ENCODE peak calls at places on chromosomes 4 and X, in six cellular contexts. T is OCI-LY7, X is cardiac fibroblast, R is WTC11, O is HL-60, A is lung. W is an unnamed sample.

GRCh38 chr4:133151681-133152329 is 2.7 kb downstream of the PCDH10 start:
- DNase-seq in T (no peak), X (no peak), R (peak; percentile 75), O (no peak), A (no peak), W (peak; percentile 8)

GRCh38 chr4:54499308-54500074 is 158.3 kb upstream of the KIT start:
- DNase-seq in T (no peak), X (peak; percentile 45), R (no peak), O (no peak), A (no peak), W (no peak)

GRCh38 chr4:103046416-103047290 is 27.1 kb upstream of the SLC9B1 start:
- DNase-seq in T (peak; percentile 72), X (peak; percentile 67), R (peak; percentile 37), O (peak; percentile 13), A (no peak), W (peak; percentile 52)

GRCh38 chrX:49842603-49843002 is 13.5 kb downstream of the PAGE4 start:
- DNase-seq in T (no peak), X (no peak), R (no peak), O (no peak), A (no peak), W (no peak)

GRCh38 chr4:106314960-106315359 is 1.0 kb downstream of the TBCK start:
- DNase-seq in T (no peak), X (no peak), R (no peak), O (no peak), A (no peak), W (no peak)

GRCh38 chrX:109830704-109831206 is 97.7 kb upstream of the ACSL4 start:
- DNase-seq in T (no peak), X (peak; percentile 58), R (no peak), O (no peak), A (no peak), W (peak; percentile 20)

GRCh38 chr4:91086008-91086407 is 958.8 kb downstream of the CCSER1 start:
- DNase-seq in T (no peak), X (no peak), R (no peak), O (no peak), A (no peak), W (no peak)

GRCh38 chr4:24475756-24476155 is 108.6 kb downstream of the DHX15 start:
- DNase-seq in T (no peak), X (no peak), R (no peak), O (no peak), A (no peak), W (no peak)

GRCh38 chrX:9189286-9189685 is 155.4 kb upstream of the FAM9B start:
- DNase-seq in T (no peak), X (no peak), R (no peak), O (no peak), A (no peak), W (no peak)

GRCh38 chr4:148883435-148883834 is 441.2 kb upstream of the NR3C2 start:
- DNase-seq in T (no peak), X (no peak), R (no peak), O (no peak), A (no peak), W (no peak)

GRCh38 chr4:93184093-93184492 is 644.5 kb upstream of the ATOH1 start:
- DNase-seq in T (no peak), X (no peak), R (no peak), O (no peak), A (no peak), W (no peak)

GRCh38 chrX:109927663-109928273 is 75.1 kb upstream of the TMEM164 start:
- DNase-seq in T (no peak), X (no peak), R (no peak), O (no peak), A (no peak), W (no peak)

GRCh38 chr4:70061980-70062379 is 11.7 kb downstream of the HTN1 start:
- DNase-seq in T (no peak), X (no peak), R (no peak), O (no peak), A (no peak), W (no peak)

GRCh38 chr4:106687026-106687425 is 318.4 kb upstream of the GIMD1 start:
- DNase-seq in T (no peak), X (peak; percentile 80), R (no peak), O (no peak), A (no peak), W (no peak)

GRCh38 chr4:15003891-15004700 is 1.8 kb downstream of the CPEB2 start:
- DNase-seq in T (peak; percentile 72), X (no peak), R (peak; percentile 55), O (no peak), A (peak; percentile 38), W (peak; percentile 53)

GRCh38 chrX:39614680-39614998 is 483.1 kb downstream of the BCOR start:
- DNase-seq in T (no peak), X (no peak), R (no peak), O (no peak), A (no peak), W (peak; percentile 27)

GRCh38 chr4:94354474-94354896 is 11.8 kb upstream of the HPGDS start:
- DNase-seq in T (no peak), X (no peak), R (no peak), O (no peak), A (no peak), W (no peak)

GRCh38 chrX:78643106-78643505 is 16.0 kb downstream of the RTL3 start:
- DNase-seq in T (no peak), X (no peak), R (no peak), O (no peak), A (no peak), W (no peak)

GRCh38 chr4:113978105-113978504 is 1.3 kb downstream of the ARSJ start:
- DNase-seq in T (no peak), X (no peak), R (no peak), O (no peak), A (no peak), W (no peak)

GRCh38 chr4:10529891-10530786 is 72.9 kb upstream of the ZNF518B start:
- DNase-seq in T (no peak), X (peak; percentile 38), R (no peak), O (no peak), A (no peak), W (no peak)

GRCh38 chr4:56434599-56435000 is 815 bp downstream of the PPAT start:
- DNase-seq in T (no peak), X (peak; percentile 65), R (no peak), O (no peak), A (no peak), W (no peak)

GRCh38 chr4:24226667-24227066 is 336.8 kb upstream of the PPARGC1A start:
- DNase-seq in T (no peak), X (no peak), R (no peak), O (no peak), A (no peak), W (no peak)

GRCh38 chr4:134202136-134202535 is 547 bp upstream of the PABPC4L start:
- DNase-seq in T (no peak), X (no peak), R (no peak), O (no peak), A (no peak), W (no peak)

GRCh38 chr4:64539234-64539849 is 130.1 kb upstream of the TECRL start:
- DNase-seq in T (peak; percentile 61), X (peak; percentile 74), R (peak; percentile 45), O (peak; percentile 38), A (peak; percentile 45), W (peak; percentile 54)

GRCh38 chr4:169070071-169070894 is 60.2 kb upstream of the CBR4 start:
- DNase-seq in T (no peak), X (peak; percentile 96), R (peak; percentile 54), O (no peak), A (peak; percentile 52), W (no peak)

GRCh38 chr4:7732263-7732662 is 207.4 kb downstream of the AFAP1 start:
- DNase-seq in T (no peak), X (no peak), R (no peak), O (no peak), A (no peak), W (no peak)

DNA sequence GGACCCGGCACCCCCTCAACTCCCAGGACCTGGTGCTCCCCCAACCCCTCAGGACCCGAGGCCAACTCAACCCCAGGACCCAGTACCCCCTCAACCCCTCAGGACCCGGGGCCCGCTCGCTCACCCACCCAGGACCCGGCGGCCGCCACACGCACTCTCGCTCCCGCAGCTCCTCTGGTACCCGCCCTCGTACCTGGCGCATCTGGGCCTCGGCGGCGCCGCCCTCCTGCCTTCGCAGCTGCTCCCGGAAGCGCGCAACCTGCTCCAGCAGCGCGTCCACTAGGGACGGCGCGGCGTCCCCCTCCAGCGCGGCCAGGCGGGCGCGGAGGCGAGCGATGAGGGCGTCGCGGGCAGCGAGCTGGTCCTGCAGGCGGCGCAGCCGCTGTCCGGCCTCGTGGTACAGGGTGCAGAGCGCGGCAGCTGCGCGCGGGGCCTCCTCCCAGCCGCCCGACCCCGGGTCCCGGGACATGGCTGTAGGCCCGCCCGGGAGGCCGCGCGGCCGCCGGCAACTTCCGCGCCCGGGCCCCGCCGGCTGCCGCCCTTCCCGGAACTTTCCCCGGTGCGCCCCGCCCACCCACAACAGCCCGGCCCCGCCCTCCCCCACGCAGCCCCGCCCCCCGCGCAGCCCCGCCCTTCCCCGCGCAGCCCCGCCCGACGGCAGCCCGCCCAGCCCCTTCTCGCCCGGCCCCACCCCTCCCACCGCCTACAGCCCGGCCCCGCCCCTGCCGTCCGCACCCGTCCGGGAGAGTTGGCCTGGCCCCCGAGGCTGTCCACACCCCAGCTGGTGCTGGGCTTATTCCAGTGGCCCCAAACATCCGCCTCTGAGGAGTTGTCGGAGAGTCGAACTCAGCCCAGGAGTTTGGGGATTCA is at the start of gene TNIP2:
- DNase-seq in T (peak; percentile 80), X (peak; percentile 74), R (peak; percentile 83), O (peak; percentile 74), A (peak; percentile 85), W (peak; percentile 99)
- TF ChIP-seq CTCF in T (no peak), X (peak; percentile 13), R (no peak), O (no peak), A (no peak), W (no peak)

DNA sequence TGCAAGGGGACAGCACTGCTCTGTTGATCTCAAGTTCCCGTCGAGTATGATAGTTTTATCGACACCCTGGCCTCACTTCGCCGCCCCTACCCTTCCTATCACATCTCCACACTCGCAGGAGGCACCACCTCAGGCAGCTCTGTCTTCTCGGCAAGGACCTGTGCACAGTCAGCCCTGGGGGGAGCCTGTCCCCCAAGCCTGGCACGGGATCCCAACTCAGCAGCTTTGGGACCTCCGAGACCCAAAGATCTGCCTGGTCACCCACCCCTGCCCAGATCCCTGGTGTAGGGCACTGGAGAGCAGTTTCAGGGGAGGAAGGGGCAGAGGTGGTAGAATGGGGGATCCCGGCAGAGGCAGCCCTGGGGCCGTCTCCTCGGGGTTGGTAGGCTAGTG is 18.0 kb upstream of the UBA1 start:
- DNase-seq in T (no peak), X (no peak), R (no peak), O (no peak), A (no peak), W (no peak)
- TF ChIP-seq CTCF in T (no peak), X (no peak), R (no peak), O (no peak), A (no peak), W (no peak)

DNA sequence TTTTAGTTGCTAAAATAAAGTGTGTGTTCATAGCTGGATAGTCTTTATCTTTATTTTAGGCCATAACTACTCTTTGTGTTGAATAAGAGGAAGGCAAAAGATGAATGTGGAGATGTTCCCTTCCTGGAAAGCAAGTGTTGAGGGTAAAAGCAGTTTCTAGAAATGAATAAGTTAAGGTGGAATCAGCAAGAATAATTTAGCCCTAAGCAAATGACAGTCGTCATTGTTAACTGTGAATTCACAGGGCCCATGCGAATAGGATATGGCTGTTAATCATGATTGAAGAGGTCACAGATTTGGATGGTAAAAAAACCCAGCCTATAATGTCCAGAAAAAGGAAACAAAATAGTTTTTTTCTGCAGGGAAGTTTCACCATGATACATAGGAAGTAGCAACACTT is 167.8 kb upstream of the PPP3CA start:
- DNase-seq in T (no peak), X (no peak), R (no peak), O (no peak), A (no peak), W (no peak)
- TF ChIP-seq CTCF in T (no peak), X (no peak), R (no peak), O (no peak), A (no peak), W (no peak)

GRCh38 chrX:134764202-134764785 is 106.0 kb upstream of the PLAC1 start:
- DNase-seq in T (peak; percentile 34), X (peak; percentile 54), R (no peak), O (peak; percentile 29), A (no peak), W (peak; percentile 32)
- TF ChIP-seq CTCF in T (peak; percentile 71), X (peak; percentile 26), R (no peak), O (no peak), A (no peak), W (no peak)